ENCODE peak calls at places on chromosomes 5 and 9, in nine cellular contexts. C is memory B cell; S is HepG2; T is body of pancreas; E is T-cell; U is aorta; J is heart left ventricle; Z is naive thymus-derived CD4-positive, alpha-beta T cell; P is upper lobe of left lung. Y is an unnamed sample.

GRCh38 chr9:95778957-95779356 is 96.5 kb upstream of the ERCC6L2 start:
- ATAC-seq in S (no peak), E (no peak), T (no peak), P (peak), U (no peak), Z (no peak), C (no peak), J (peak), Y (peak)

GRCh38 chr9:113738898-113739604 is 137.1 kb upstream of the ZNF618 start:
- ATAC-seq in U (no peak), P (no peak), Z (peak), J (no peak), S (peak), E (peak), T (no peak), C (peak), Y (no peak)

GRCh38 chr9:101524371-101524770 is 9.3 kb upstream of the RNF20 start:
- ATAC-seq in J (no peak), P (no peak), C (no peak), U (no peak), S (no peak), T (no peak), E (no peak), Z (no peak), Y (no peak)

GRCh38 chr9:125854553-125855275 is 107.5 kb downstream of the PBX3 start:
- ATAC-seq in T (no peak), S (no peak), P (no peak), Z (no peak), C (no peak), J (no peak), U (no peak), E (no peak), Y (no peak)

GRCh38 chr9:107749787-107750444 is 260.3 kb upstream of the KLF4 start:
- ATAC-seq in P (peak), E (no peak), Z (peak), T (peak), U (peak), S (no peak), C (no peak), J (peak), Y (peak)

GRCh38 chr5:86748538-86749105 is 130.9 kb downstream of the COX7C start:
- ATAC-seq in U (no peak), P (no peak), Z (no peak), C (no peak), T (no peak), J (no peak), E (no peak), S (no peak), Y (no peak)

GRCh38 chr5:173736923-173737412 is 120.5 kb upstream of the BOD1 start:
- ATAC-seq in C (peak), S (peak), U (no peak), J (no peak), P (no peak), T (no peak), E (no peak), Z (peak), Y (no peak)

GRCh38 chr5:55498466-55498865 is 36.3 kb downstream of the PLPP1 start:
- ATAC-seq in Z (no peak), E (no peak), T (no peak), P (no peak), C (no peak), J (no peak), U (no peak), S (no peak), Y (no peak)

GRCh38 chr5:150540615-150541396 is 32.9 kb downstream of the NDST1 start:
- ATAC-seq in P (no peak), E (no peak), T (no peak), J (peak), S (no peak), U (peak), Z (no peak), C (no peak), Y (peak)

GRCh38 chr9:37645903-37646506 is 4.7 kb upstream of the FRMPD1 start:
- ATAC-seq in S (no peak), E (no peak), U (no peak), J (peak), T (no peak), P (no peak), C (no peak), Z (no peak), Y (no peak)

GRCh38 chr5:124683917-124684555 is 62.4 kb downstream of the ZNF608 start:
- ATAC-seq in U (no peak), Z (no peak), J (peak), P (no peak), C (no peak), E (no peak), S (peak), T (peak), Y (no peak)

GRCh38 chr9:130343445-130343918 is 77.9 kb downstream of the HMCN2 start:
- ATAC-seq in Z (no peak), J (no peak), P (peak), U (no peak), S (peak), E (no peak), C (no peak), T (no peak), Y (peak)

GRCh38 chr9:116940614-116941215 is 253.6 kb downstream of the TRIM32 start:
- ATAC-seq in P (no peak), U (no peak), T (no peak), S (no peak), Z (no peak), C (no peak), E (no peak), J (no peak), Y (no peak)

GRCh38 chr5:59097116-59097515 is 514.2 kb downstream of the RAB3C start:
- ATAC-seq in C (no peak), J (no peak), Z (no peak), E (no peak), S (no peak), P (no peak), T (no peak), U (no peak), Y (no peak)